ENCODE peak calls at places on chromosomes 3 and 15, in five cellular contexts. N is fibroblast of lung, H is K562, M is H1, K is PC-3. L is an unnamed sample.

GRCh38 chr15:88610756-88611231 is 10.3 kb upstream of the AEN start:
- DNase-seq in N (no peak), H (no peak), M (no peak), K (no peak), L (no peak)

GRCh38 chr15:66780172-66780972 is 78.3 kb downstream of the SMAD6 start:
- DNase-seq in N (peak; percentile 77), H (no peak), M (no peak), K (peak; percentile 84), L (peak; percentile 88)

GRCh38 chr3:38151667-38152265 is 13.3 kb downstream of the MYD88 start:
- DNase-seq in N (no peak), H (no peak), M (no peak), K (peak; percentile 87), L (no peak)

GRCh38 chr3:37945803-37946530 is 44.6 kb upstream of the VILL start:
- DNase-seq in N (peak; percentile 79), H (no peak), M (peak; percentile 42), K (peak; percentile 82), L (no peak)

GRCh38 chr15:84992157-84992940 is 10.7 kb downstream of the PDE8A start:
- DNase-seq in N (peak; percentile 69), H (peak; percentile 53), M (peak; percentile 26), K (peak; percentile 95), L (no peak)

GRCh38 chr15:55289011-55289572 is 521 bp downstream of the RAB27A start:
- DNase-seq in N (peak; percentile 65), H (peak; percentile 72), M (peak; percentile 60), K (peak; percentile 40), L (no peak)

GRCh38 chr3:33372218-33373081 is 67.8 kb downstream of the UBP1 start:
- DNase-seq in N (peak; percentile 77), H (peak; percentile 70), M (peak; percentile 55), K (peak; percentile 84), L (no peak)

GRCh38 chr3:188939799-188940198 is 232.0 kb upstream of the TPRG1 start:
- DNase-seq in N (no peak), H (no peak), M (no peak), K (no peak), L (no peak)

GRCh38 chr3:118466795-118467330 is 567.8 kb downstream of the IGSF11 start:
- DNase-seq in N (no peak), H (no peak), M (no peak), K (no peak), L (no peak)

GRCh38 chr3:10317311-10317960 is 3.5 kb downstream of the SEC13 start:
- DNase-seq in N (no peak), H (no peak), M (no peak), K (no peak), L (no peak)

GRCh38 chr3:10317961-10318350 is 3.0 kb downstream of the SEC13 start:
- DNase-seq in N (no peak), H (no peak), M (no peak), K (no peak), L (no peak)

GRCh38 chr3:10320320-10320677 is 613 bp downstream of the SEC13 start:
- DNase-seq in N (no peak), H (no peak), M (no peak), K (no peak), L (no peak)

GRCh38 chr3:10319804-10320203 is 1.1 kb downstream of the SEC13 start:
- DNase-seq in N (peak; percentile 15), H (peak; percentile 34), M (no peak), K (no peak), L (no peak)

DNA sequence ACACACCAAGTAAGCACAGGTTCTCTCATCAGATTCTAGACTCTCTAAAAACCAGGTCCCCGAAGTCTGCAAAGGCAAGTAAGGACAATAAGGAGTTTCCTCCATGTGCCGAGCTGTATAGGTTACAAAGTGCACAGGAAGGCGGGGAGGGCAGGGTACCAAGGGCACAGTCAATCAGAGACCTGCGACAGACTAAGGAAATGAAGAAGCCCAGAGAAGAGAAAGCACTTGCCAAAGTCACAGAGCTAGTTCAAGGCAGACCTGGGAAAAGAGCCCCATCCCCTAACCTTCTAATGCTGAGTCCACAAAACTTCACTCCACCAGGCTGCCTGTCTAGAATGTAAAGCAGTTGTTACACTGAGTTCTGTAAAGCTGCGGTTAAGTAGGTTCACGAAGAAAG is 1.7 kb downstream of the SEC13 start:
- DNase-seq in N (no peak), H (no peak), M (no peak), K (no peak), L (no peak)
- H3K9ac ChIP-seq in N (peak overlapping the region; percentile 27), H (peak overlapping the region; percentile 8), M (no peak overlapping the region), K (no peak overlapping the region), L (no peak overlapping the region)

GRCh38 chr3:102796856-102797255 is 362.0 kb downstream of the ZPLD1 start:
- DNase-seq in N (peak; percentile 4), H (no peak), M (no peak), K (no peak), L (no peak)
- TF ChIP-seq CTCF in N (no peak), H (no peak), M (no peak), K (no peak), L (no peak)

GRCh38 chr3:129608936-129609590 is 2.6 kb upstream of the PLXND1 start:
- DNase-seq in N (no peak), H (no peak), M (no peak), K (no peak), L (no peak)

GRCh38 chr3:129605593-129606521 is 619 bp downstream of the PLXND1 start:
- DNase-seq in N (peak; percentile 47), H (peak; percentile 64), M (peak; percentile 82), K (peak; percentile 9), L (no peak)

GRCh38 chr3:129606522-129607390 is at the start of gene PLXND1:
- DNase-seq in N (peak; percentile 67), H (peak; percentile 73), M (peak; percentile 78), K (peak; percentile 38), L (peak; percentile 94)

GRCh38 chr3:129608087-129608935 is 1.8 kb upstream of the PLXND1 start:
- DNase-seq in N (peak; percentile 66), H (peak; percentile 72), M (no peak), K (peak; percentile 6), L (no peak)

GRCh38 chr3:129607391-129608068 is 1.1 kb upstream of the PLXND1 start:
- DNase-seq in N (no peak), H (no peak), M (no peak), K (no peak), L (no peak)
- H3K9ac ChIP-seq in N (peak overlapping the region; percentile 5), H (peak overlapping the region; percentile 46), M (no peak overlapping the region), K (no peak overlapping the region), L (no peak overlapping the region)

GRCh38 chr3:78221300-78221699 is 1181.4 kb downstream of the ROBO2 start:
- DNase-seq in N (no peak), H (no peak), M (no peak), K (peak; percentile 26), L (no peak)
- TF ChIP-seq CTCF in N (no peak), H (no peak), M (no peak), K (peak; percentile 48), L (no peak)

GRCh38 chr3:64454768-64455167 is 229.5 kb upstream of the PRICKLE2 start:
- DNase-seq in N (no peak), H (no peak), M (no peak), K (no peak), L (no peak)

GRCh38 chr3:64456674-64457073 is 231.1 kb downstream of the ADAMTS9 start:
- DNase-seq in N (no peak), H (no peak), M (no peak), K (no peak), L (no peak)

GRCh38 chr3:64451283-64452012 is 226.2 kb upstream of the PRICKLE2 start:
- DNase-seq in N (no peak), H (no peak), M (no peak), K (no peak), L (no peak)

GRCh38 chr3:64455351-64455750 is 230.1 kb upstream of the PRICKLE2 start:
- DNase-seq in N (no peak), H (no peak), M (no peak), K (no peak), L (no peak)

DNA sequence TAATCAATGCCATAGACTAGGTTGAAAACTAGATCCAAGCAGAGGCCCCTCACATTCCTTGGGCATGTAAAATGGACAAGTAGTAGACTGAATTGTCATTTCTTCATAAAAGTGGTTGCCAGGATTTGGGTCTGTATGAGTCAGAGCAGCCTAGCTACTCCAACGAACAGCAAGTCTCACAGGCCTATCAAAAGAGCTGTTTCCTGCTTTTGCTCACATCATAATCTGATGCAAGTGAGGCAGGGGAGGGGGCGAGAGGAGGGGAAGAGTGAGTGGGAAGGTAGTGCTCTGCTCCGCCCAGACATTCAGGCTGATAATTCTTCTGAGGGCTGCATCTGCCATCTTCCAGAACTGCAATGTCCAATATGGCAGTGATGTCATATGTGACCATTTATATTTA is 228.9 kb upstream of the PRICKLE2 start:
- DNase-seq in N (peak; percentile 72), H (no peak), M (no peak), K (peak; percentile 28), L (no peak)
- H3K9ac ChIP-seq in N (no peak overlapping the region), H (no peak overlapping the region), M (no peak overlapping the region), K (no peak overlapping the region), L (no peak overlapping the region)

DNA sequence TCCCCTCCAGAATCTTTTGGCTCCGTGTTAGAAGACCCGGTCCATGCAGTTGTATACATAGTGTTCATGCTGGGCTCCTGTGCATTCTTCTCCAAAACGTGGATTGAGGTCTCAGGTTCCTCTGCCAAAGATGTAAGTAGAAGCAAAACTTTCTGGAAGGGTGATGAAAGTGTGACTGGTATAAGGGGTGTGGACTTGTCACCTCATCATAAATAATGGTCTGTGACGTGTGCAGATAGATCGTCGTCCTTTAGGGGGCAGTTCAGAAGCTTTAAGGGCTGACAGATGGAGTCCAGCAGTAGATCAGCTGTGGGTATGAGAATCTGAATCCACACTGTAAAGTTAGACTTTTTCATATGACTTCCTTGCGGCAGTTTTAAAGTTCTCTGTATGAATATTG is 15.2 kb downstream of the SEC61A1 start:
- DNase-seq in N (no peak), H (peak; percentile 28), M (no peak), K (no peak), L (no peak)
- TF ChIP-seq CTCF in N (no peak), H (peak; percentile 8), M (no peak), K (no peak), L (no peak)

GRCh38 chr3:16936656-16937055 is 51.9 kb downstream of the PLCL2 start:
- DNase-seq in N (no peak), H (no peak), M (no peak), K (no peak), L (no peak)

GRCh38 chr3:16935766-16936165 is 51.0 kb downstream of the PLCL2 start:
- DNase-seq in N (no peak), H (peak; percentile 12), M (no peak), K (no peak), L (no peak)

GRCh38 chr3:16936233-16936632 is 51.5 kb downstream of the PLCL2 start:
- DNase-seq in N (no peak), H (peak; percentile 80), M (no peak), K (no peak), L (no peak)

GRCh38 chr3:16940769-16941683 is 56.3 kb downstream of the PLCL2 start:
- DNase-seq in N (no peak), H (no peak), M (no peak), K (no peak), L (no peak)

DNA sequence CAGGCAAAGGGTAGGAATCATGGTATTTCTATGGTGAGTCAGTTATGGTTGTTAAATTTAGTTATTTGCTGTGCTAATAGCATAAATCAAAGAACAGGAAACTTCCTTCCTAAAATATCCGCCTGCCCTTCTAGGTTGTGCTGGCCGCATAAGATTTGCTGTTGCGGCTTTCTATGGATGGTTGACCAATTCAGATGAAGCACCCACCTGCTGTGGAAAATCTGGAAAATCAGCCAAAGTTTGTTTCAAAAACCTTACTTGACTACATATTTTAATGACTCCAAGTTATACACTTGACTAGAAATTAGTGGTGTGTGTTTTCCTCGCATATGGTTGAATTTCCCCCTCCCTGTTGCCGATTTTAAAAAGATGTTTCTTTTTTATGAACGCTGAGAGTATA is 52.7 kb downstream of the PLCL2 start:
- DNase-seq in N (no peak), H (no peak), M (no peak), K (no peak), L (no peak)
- H3K9ac ChIP-seq in N (no peak overlapping the region), H (no peak overlapping the region), M (no peak overlapping the region), K (no peak overlapping the region), L (no peak overlapping the region)

L was measured in kidney.